ENCODE peak calls at places on chromosomes 16 and 17, in eight cellular contexts. V, L, C, W, J, D, S and R are unnamed samples.

GRCh38 chr17:82283208-82283749 is 9.8 kb upstream of the CSNK1D start:
- DNase-seq in V (peak; percentile 83), J (peak; percentile 41), L (no peak), D (peak; percentile 62), S (no peak), C (no peak), W (no peak), R (no peak)

GRCh38 chr17:56085576-56086267 is 67.6 kb upstream of the ANKFN1 start:
- DNase-seq in J (no peak), V (no peak), L (no peak), S (no peak), C (no peak), D (no peak), W (no peak), R (no peak)

GRCh38 chr17:49971848-49972485 is 3.0 kb downstream of the DLX4 start:
- DNase-seq in J (no peak), W (no peak), V (no peak), S (no peak), C (peak; percentile 24), L (no peak), D (no peak), R (no peak)

GRCh38 chr17:2421315-2422147 is 20.7 kb upstream of the MNT start:
- DNase-seq in J (no peak), V (no peak), L (no peak), W (no peak), C (peak; percentile 69), S (no peak), D (no peak), R (no peak)

GRCh38 chr17:49021095-49021767 is 24.0 kb downstream of the IGF2BP1 start:
- DNase-seq in W (no peak), L (no peak), J (no peak), C (no peak), S (no peak), V (no peak), D (peak; percentile 41), R (no peak)

GRCh38 chr16:69314534-69314933 is 3.4 kb downstream of the VPS4A start:
- DNase-seq in W (no peak), V (no peak), L (no peak), S (no peak), J (no peak), C (no peak), D (no peak), R (no peak)

GRCh38 chr16:65634291-65634690 is 512.4 kb upstream of the CDH11 start:
- DNase-seq in W (no peak), V (no peak), C (no peak), L (no peak), D (no peak), J (no peak), S (no peak), R (peak; percentile 27)

GRCh38 chr17:75875940-75876189 is 2.5 kb downstream of the TRIM47 start:
- DNase-seq in V (no peak), D (no peak), L (peak; percentile 53), C (no peak), S (no peak), W (no peak), J (no peak), R (no peak)

GRCh38 chr17:40922239-40922638 is 15.2 kb downstream of the KRT23 start:
- DNase-seq in C (peak; percentile 11), S (no peak), J (no peak), W (no peak), L (peak; percentile 38), D (peak; percentile 47), V (peak; percentile 79), R (no peak)

GRCh38 chr16:58187092-58187491 is 10.8 kb downstream of the CSNK2A2 start:
- DNase-seq in L (no peak), J (no peak), V (no peak), W (no peak), C (no peak), D (no peak), S (no peak), R (no peak)

GRCh38 chr17:1490643-1491405 is 1.7 kb downstream of the MYO1C start:
- DNase-seq in S (no peak), V (peak; percentile 64), C (peak; percentile 69), D (no peak), J (no peak), W (peak; percentile 68), L (peak; percentile 40), R (peak; percentile 69)

GRCh38 chr16:30368122-30368791 is 2.0 kb downstream of the TBC1D10B start:
- DNase-seq in W (no peak), V (no peak), S (no peak), C (no peak), J (no peak), L (no peak), D (no peak), R (no peak)

GRCh38 chr16:23124315-23124714 is 24.9 kb downstream of the USP31 start:
- DNase-seq in W (no peak), L (no peak), J (no peak), V (no peak), C (no peak), D (peak; percentile 83), S (no peak), R (no peak)

GRCh38 chr16:17106243-17106791 is 364.4 kb downstream of the XYLT1 start:
- DNase-seq in D (no peak), C (no peak), S (no peak), V (no peak), L (peak; percentile 33), W (no peak), J (no peak), R (no peak)